ENCODE peak calls at places on chromosomes 2 and 18, in five cellular contexts. M, U, N, W and C are unnamed samples.

GRCh38 chr2:40118622-40119021 is 333.3 kb downstream of the SLC8A1 start:
- DNase-seq in M (peak; percentile 42), U (no peak), N (no peak), W (no peak), C (no peak)

GRCh38 chr18:500230-500555 is 308 bp downstream of the COLEC12 start:
- DNase-seq in M (no peak), U (no peak), N (no peak), W (no peak), C (no peak)

GRCh38 chr2:127090281-127091128 is 16.4 kb downstream of the BIN1 start:
- DNase-seq in M (no peak), U (no peak), N (no peak), W (no peak), C (no peak)

GRCh38 chr2:201208563-201209252 is 25.8 kb downstream of the CASP10 start:
- DNase-seq in M (no peak), U (no peak), N (no peak), W (no peak), C (no peak)

GRCh38 chr2:229230911-229231310 is 40.2 kb downstream of the PID1 start:
- DNase-seq in M (no peak), U (no peak), N (no peak), W (no peak), C (no peak)

GRCh38 chr2:235263205-235264120 is 230.4 kb upstream of the AGAP1 start:
- DNase-seq in M (no peak), U (peak; percentile 95), N (no peak), W (peak; percentile 91), C (peak; percentile 95)

GRCh38 chr2:23460228-23460627 is 75.2 kb downstream of the KLHL29 start:
- DNase-seq in M (no peak), U (peak; percentile 5), N (no peak), W (no peak), C (no peak)

GRCh38 chr2:241986836-241987641 is 117.5 kb downstream of the RTP5 start:
- DNase-seq in M (no peak), U (no peak), N (no peak), W (no peak), C (peak; percentile 57)

GRCh38 chr2:100285691-100286090 is 36.6 kb downstream of the LONRF2 start:
- DNase-seq in M (no peak), U (no peak), N (no peak), W (no peak), C (peak; percentile 60)